ENCODE peak calls at places on chromosomes 4 and X, in seven cellular contexts. H is transverse colon, F is HepG2, K is GM12878, N is sigmoid colon, B is tibial nerve, E is suprapubic skin. U is an unnamed sample.

GRCh38 chr4:15655223-15656037 is at the start of gene FBXL5:
- DNase-seq in K (peak; percentile 36), N (peak; percentile 87), E (peak; percentile 81), F (peak; percentile 56), B (peak; percentile 63), H (peak; percentile 83), U (peak; percentile 71)

GRCh38 chrX:109709129-109709631 is 23.9 kb downstream of the ACSL4 start:
- DNase-seq in H (no peak), B (no peak), E (no peak), K (peak; percentile 60), F (peak; percentile 82), N (no peak), U (peak; percentile 7)

GRCh38 chrX:47358387-47359065 is 11.9 kb upstream of the ZNF157 start:
- DNase-seq in E (no peak), B (no peak), K (no peak), N (no peak), H (no peak), F (no peak), U (no peak)

GRCh38 chrX:18354369-18355329 is at the start of gene SCML2:
- DNase-seq in B (peak; percentile 4), N (peak; percentile 69), H (peak; percentile 41), E (no peak), F (peak; percentile 5), K (no peak), U (peak; percentile 21)

GRCh38 chr4:111839186-111839585 is 306.1 kb upstream of the FAM241A start:
- DNase-seq in N (no peak), K (no peak), E (no peak), F (no peak), H (no peak), B (no peak), U (no peak)

GRCh38 chrX:80266979-80267378 is 153.3 kb upstream of the TENT5D start:
- DNase-seq in H (no peak), E (no peak), K (no peak), F (no peak), B (no peak), N (no peak), U (no peak)

GRCh38 chr4:152161676-152162330 is 374.1 kb downstream of the FBXW7 start:
- DNase-seq in K (no peak), H (no peak), E (no peak), N (no peak), B (no peak), F (no peak), U (no peak)

GRCh38 chr4:20443406-20443805 is 191.7 kb downstream of the SLIT2 start:
- DNase-seq in F (no peak), K (no peak), N (no peak), E (no peak), B (no peak), H (no peak), U (no peak)

GRCh38 chr4:6557856-6558255 is 17.1 kb upstream of the MAN2B2 start:
- DNase-seq in F (no peak), K (no peak), N (no peak), E (no peak), H (no peak), B (no peak), U (no peak)

GRCh38 chrX:96776966-96777365 is 92.3 kb downstream of the DIAPH2 start:
- DNase-seq in E (no peak), H (no peak), N (no peak), F (no peak), B (no peak), K (no peak), U (no peak)

GRCh38 chrX:39692796-39693195 is 405.0 kb downstream of the BCOR start:
- DNase-seq in H (no peak), E (no peak), N (no peak), K (no peak), B (no peak), F (no peak), U (no peak)

GRCh38 chr4:72375050-72375736 is 193.8 kb downstream of the ADAMTS3 start:
- DNase-seq in N (no peak), E (no peak), K (no peak), H (no peak), F (no peak), B (no peak), U (peak; percentile 5)

GRCh38 chr4:83124079-83124780 is 9.7 kb upstream of the PLAC8 start:
- DNase-seq in N (no peak), K (no peak), F (no peak), E (no peak), B (no peak), H (peak; percentile 32), U (no peak)

GRCh38 chrX:40108084-40108958 is 10.6 kb upstream of the BCOR start:
- DNase-seq in N (peak; percentile 84), H (peak; percentile 62), E (no peak), F (peak; percentile 74), B (no peak), K (no peak), U (peak; percentile 88)

GRCh38 chr4:32189788-32190187 is 1469.6 kb downstream of the PCDH7 start:
- DNase-seq in K (no peak), E (no peak), N (no peak), F (no peak), B (no peak), H (no peak), U (no peak)

GRCh38 chr4:8744083-8744805 is 127.4 kb downstream of the HMX1 start:
- DNase-seq in B (no peak), N (peak; percentile 56), F (no peak), E (no peak), K (no peak), H (no peak), U (no peak)

GRCh38 chrX:133229361-133229760 is 11.2 kb upstream of the TFDP3 start:
- DNase-seq in B (no peak), F (no peak), H (no peak), E (no peak), N (no peak), K (no peak), U (no peak)

GRCh38 chr4:1380368-1381151 is 25.7 kb downstream of the NKX1-1 start:
- DNase-seq in F (no peak), B (no peak), E (peak; percentile 49), N (peak; percentile 62), K (no peak), H (no peak), U (no peak)

GRCh38 chrX:7146026-7146702 is 1.3 kb upstream of the STS start:
- DNase-seq in N (no peak), B (no peak), E (no peak), K (no peak), F (no peak), H (no peak), U (peak; percentile 21)

GRCh38 chrX:7146703-7147430 is 645 bp upstream of the STS start:
- DNase-seq in B (peak; percentile 5), K (no peak), N (peak; percentile 69), F (no peak), H (peak; percentile 49), E (no peak), U (no peak)

GRCh38 chrX:7147978-7148824 is at the start of gene PUDP:
- DNase-seq in F (peak; percentile 57), B (peak; percentile 51), K (no peak), N (peak; percentile 94), H (peak; percentile 92), E (peak; percentile 90), U (peak; percentile 78)

GRCh38 chrX:7147431-7147977 is at the start of gene STS:
- DNase-seq in E (peak; percentile 68), B (peak; percentile 4), N (peak; percentile 74), K (no peak), F (no peak), H (peak; percentile 52), U (no peak)

DNA sequence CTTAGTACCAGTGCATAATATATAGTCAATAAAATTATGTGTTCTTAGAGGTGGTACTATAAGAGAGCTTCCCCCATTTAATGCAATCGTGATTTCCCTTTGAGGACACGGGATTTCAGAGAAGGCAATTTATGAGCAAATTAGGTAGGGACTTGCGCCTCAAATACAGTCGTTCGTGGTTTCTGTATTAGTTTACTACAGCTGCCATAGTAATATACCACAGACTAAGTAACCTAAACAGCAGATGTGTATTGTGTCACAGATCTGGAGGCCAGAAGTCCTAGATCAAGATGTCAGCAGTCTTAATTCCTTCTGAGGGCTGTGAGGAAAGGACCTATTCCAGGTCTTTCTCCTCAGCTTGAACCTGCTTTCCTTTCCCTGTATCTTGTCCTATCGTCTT is 1.5 kb upstream of the PUDP start:
- DNase-seq in H (no peak), E (no peak), B (no peak), F (no peak), N (no peak), K (no peak), U (no peak)
- TF ChIP-seq EP300 in H (no peak), E (no peak), B (no peak), F (no peak), N (no peak), K (peak; percentile 48), U (no peak)

DNA sequence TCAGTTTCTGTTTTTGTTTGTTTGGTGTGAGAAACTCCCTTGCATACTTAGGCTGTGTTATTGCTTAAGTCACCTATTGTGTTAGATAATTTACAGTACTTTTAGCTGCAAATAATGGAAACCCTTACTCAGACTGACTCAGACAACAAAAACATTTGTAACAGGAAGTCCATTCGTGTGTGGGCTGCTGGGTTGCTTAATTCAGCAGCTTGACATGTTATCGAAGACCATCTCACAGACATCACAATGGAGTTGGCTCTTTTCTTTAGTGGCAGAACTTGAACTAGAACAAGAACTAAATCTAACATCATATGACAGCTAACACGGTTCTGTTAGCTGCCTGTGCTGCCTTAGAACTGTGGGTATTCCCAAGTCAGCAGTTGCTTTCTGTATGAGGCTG is 9.9 kb upstream of the GABRE start:
- DNase-seq in F (peak; percentile 50), K (no peak), N (no peak), E (no peak), H (no peak), B (no peak), U (peak; percentile 76)
- TF ChIP-seq EP300 in F (no peak), K (no peak), N (no peak), E (no peak), H (no peak), B (no peak), U (peak; percentile 81)

GRCh38 chr4:128787509-128788311 is 21.8 kb upstream of the JADE1 start:
- DNase-seq in H (no peak), E (no peak), F (no peak), N (no peak), K (no peak), B (no peak), U (no peak)
- TF ChIP-seq EP300 in H (no peak), E (no peak), F (no peak), N (no peak), K (no peak), B (no peak), U (no peak)

DNA sequence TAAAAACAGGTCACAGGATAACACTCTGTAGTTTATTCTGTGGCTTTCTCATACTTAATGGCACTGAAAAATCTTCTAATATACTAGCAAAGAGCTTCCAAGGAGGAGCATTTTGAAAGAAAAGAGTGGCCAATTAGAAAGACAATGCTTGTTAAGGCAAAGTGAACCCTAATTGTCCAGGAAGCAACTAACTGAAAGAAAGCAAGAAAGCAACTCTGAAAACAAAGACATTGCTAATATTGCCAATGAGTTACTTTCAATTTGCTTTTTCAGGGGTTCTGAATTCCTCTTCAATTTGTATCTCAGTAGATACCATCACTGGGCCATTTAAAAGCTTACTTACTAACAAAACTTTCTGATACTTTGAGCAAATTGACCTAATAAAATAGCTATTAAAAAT is 78.5 kb upstream of the MTNR1A start:
- DNase-seq in E (no peak), H (no peak), B (no peak), K (no peak), N (no peak), F (no peak), U (no peak)
- TF ChIP-seq EP300 in E (no peak), H (no peak), B (no peak), K (no peak), N (no peak), F (no peak), U (no peak)

GRCh38 chr4:55903577-55903976 is 45.2 kb upstream of the CEP135 start:
- DNase-seq in B (no peak), H (no peak), N (no peak), F (no peak), K (no peak), E (no peak), U (no peak)
- TF ChIP-seq EP300 in B (no peak), H (no peak), N (no peak), F (no peak), K (no peak), E (no peak), U (no peak)

U was measured in A549.